ENCODE peak calls at places on chromosomes 7 and 10, in four cellular contexts. One of them, this sample, is unnamed.
A peak's percentile ranks its signal among the peaks of the same experiment; 100 is the strongest.

GRCh38 chr7:47580175-47580701 is 1.7 kb downstream of the TNS3 start:
- DNase-seq in activated T-cell treated with anti-CD3 and anti-CD28 coated beads, Interleukin-2, amount 50 U/mL, for 72 hours: no peak
- DNase-seq in COR-L47: peak; percentile 41
- DNase-seq in dorsolateral prefrontal cortex: no peak
- DNase-seq in this sample: no peak

GRCh38 chr7:133829336-133829897 is 297.7 kb upstream of the LRGUK start:
- DNase-seq in activated T-cell treated with anti-CD3 and anti-CD28 coated beads, Interleukin-2, amount 50 U/mL, for 72 hours: no peak
- DNase-seq in COR-L47: no peak
- DNase-seq in dorsolateral prefrontal cortex: no peak
- DNase-seq in this sample: peak; percentile 86

GRCh38 chr10:69498711-69499471 is 47.6 kb downstream of the TSPAN15 start:
- DNase-seq in activated T-cell treated with anti-CD3 and anti-CD28 coated beads, Interleukin-2, amount 50 U/mL, for 72 hours: no peak
- DNase-seq in COR-L47: no peak
- DNase-seq in dorsolateral prefrontal cortex: peak; percentile 84
- DNase-seq in this sample: no peak

GRCh38 chr7:27161721-27162547 is 3.4 kb downstream of the HOXA9 start:
- DNase-seq in activated T-cell treated with anti-CD3 and anti-CD28 coated beads, Interleukin-2, amount 50 U/mL, for 72 hours: no peak
- DNase-seq in COR-L47: no peak
- DNase-seq in dorsolateral prefrontal cortex: peak; percentile 41
- DNase-seq in this sample: no peak

GRCh38 chr10:109996225-109996624 is 11.6 kb upstream of the ADD3 start:
- DNase-seq in activated T-cell treated with anti-CD3 and anti-CD28 coated beads, Interleukin-2, amount 50 U/mL, for 72 hours: no peak
- DNase-seq in COR-L47: no peak
- DNase-seq in dorsolateral prefrontal cortex: no peak
- DNase-seq in this sample: no peak

GRCh38 chr10:78341953-78342614 is 308.4 kb downstream of the RPS24 start:
- DNase-seq in activated T-cell treated with anti-CD3 and anti-CD28 coated beads, Interleukin-2, amount 50 U/mL, for 72 hours: no peak
- DNase-seq in COR-L47: no peak
- DNase-seq in dorsolateral prefrontal cortex: peak; percentile 13
- DNase-seq in this sample: no peak

GRCh38 chr7:3080106-3080505 is 36.4 kb upstream of the CARD11 start:
- DNase-seq in activated T-cell treated with anti-CD3 and anti-CD28 coated beads, Interleukin-2, amount 50 U/mL, for 72 hours: no peak
- DNase-seq in COR-L47: no peak
- DNase-seq in dorsolateral prefrontal cortex: no peak
- DNase-seq in this sample: no peak

GRCh38 chr7:1593091-1593866 is 23.4 kb upstream of the PSMG3 start:
- DNase-seq in activated T-cell treated with anti-CD3 and anti-CD28 coated beads, Interleukin-2, amount 50 U/mL, for 72 hours: peak; percentile 13
- DNase-seq in COR-L47: no peak
- DNase-seq in dorsolateral prefrontal cortex: no peak
- DNase-seq in this sample: no peak

GRCh38 chr7:50854831-50855230 is 72.1 kb upstream of the GRB10 start:
- DNase-seq in activated T-cell treated with anti-CD3 and anti-CD28 coated beads, Interleukin-2, amount 50 U/mL, for 72 hours: no peak
- DNase-seq in COR-L47: no peak
- DNase-seq in dorsolateral prefrontal cortex: no peak
- DNase-seq in this sample: no peak

GRCh38 chr10:23439920-23440875 is 1.3 kb downstream of the OTUD1 start:
- DNase-seq in activated T-cell treated with anti-CD3 and anti-CD28 coated beads, Interleukin-2, amount 50 U/mL, for 72 hours: peak; percentile 30
- DNase-seq in COR-L47: no peak
- DNase-seq in dorsolateral prefrontal cortex: peak; percentile 50
- DNase-seq in this sample: no peak

GRCh38 chr10:5566606-5567005 is 41.8 kb downstream of the CALML3 start:
- DNase-seq in activated T-cell treated with anti-CD3 and anti-CD28 coated beads, Interleukin-2, amount 50 U/mL, for 72 hours: peak; percentile 68
- DNase-seq in COR-L47: no peak
- DNase-seq in dorsolateral prefrontal cortex: no peak
- DNase-seq in this sample: no peak

GRCh38 chr10:116691544-116692126 is 50.7 kb downstream of the HSPA12A start:
- DNase-seq in activated T-cell treated with anti-CD3 and anti-CD28 coated beads, Interleukin-2, amount 50 U/mL, for 72 hours: no peak
- DNase-seq in COR-L47: no peak
- DNase-seq in dorsolateral prefrontal cortex: peak; percentile 40
- DNase-seq in this sample: no peak

GRCh38 chr7:1670894-1671875 is 1.1 kb downstream of the ELFN1 start:
- DNase-seq in activated T-cell treated with anti-CD3 and anti-CD28 coated beads, Interleukin-2, amount 50 U/mL, for 72 hours: no peak
- DNase-seq in COR-L47: no peak
- DNase-seq in dorsolateral prefrontal cortex: peak; percentile 42
- DNase-seq in this sample: no peak

GRCh38 chr10:131841131-131841661 is 59.6 kb upstream of the PPP2R2D start:
- DNase-seq in activated T-cell treated with anti-CD3 and anti-CD28 coated beads, Interleukin-2, amount 50 U/mL, for 72 hours: no peak
- DNase-seq in COR-L47: no peak
- DNase-seq in dorsolateral prefrontal cortex: no peak
- DNase-seq in this sample: no peak

GRCh38 chr10:32489935-32490334 is 44.0 kb downstream of the CCDC7 start:
- DNase-seq in activated T-cell treated with anti-CD3 and anti-CD28 coated beads, Interleukin-2, amount 50 U/mL, for 72 hours: no peak
- DNase-seq in COR-L47: no peak
- DNase-seq in dorsolateral prefrontal cortex: no peak
- DNase-seq in this sample: no peak

GRCh38 chr10:103757531-103758293 is 97.7 kb downstream of the SH3PXD2A start:
- DNase-seq in activated T-cell treated with anti-CD3 and anti-CD28 coated beads, Interleukin-2, amount 50 U/mL, for 72 hours: peak; percentile 78
- DNase-seq in COR-L47: no peak
- DNase-seq in dorsolateral prefrontal cortex: peak; percentile 66
- DNase-seq in this sample: no peak

GRCh38 chr7:116339564-116339963 is 129.2 kb downstream of the TES start:
- DNase-seq in activated T-cell treated with anti-CD3 and anti-CD28 coated beads, Interleukin-2, amount 50 U/mL, for 72 hours: no peak
- DNase-seq in COR-L47: no peak
- DNase-seq in dorsolateral prefrontal cortex: no peak
- DNase-seq in this sample: no peak